ENCODE peak calls at places on chromosome 19, in nine cellular contexts. One of them, this sample, is unnamed.

GRCh38 chr19:57282011-57282636 is 1.8 kb downstream of the ZNF460 start:
- ATAC-seq in body of pancreas: no peak
- ATAC-seq in GM12878: peak
- ATAC-seq in gastroesophageal sphincter: no peak
- ATAC-seq in upper lobe of left lung: no peak
- ATAC-seq in activated naive CD8-positive, alpha-beta T cell treated with anti-CD3 and anti-CD28 coated beads, Interleukin-2, amount 10 ng/mL, durations not matched to agents 7 days and 5 days: no peak
- ATAC-seq in naive B cell: no peak
- ATAC-seq in activated CD8-positive, alpha-beta T cell treated with anti-CD3 and anti-CD28 coated beads for 36 hours: peak
- ATAC-seq in naive thymus-derived CD4-positive, alpha-beta T cell: no peak
- ATAC-seq in this sample: peak

GRCh38 chr19:55504252-55504603 is 16.0 kb downstream of the SSC5D start:
- ATAC-seq in body of pancreas: peak
- ATAC-seq in GM12878: no peak
- ATAC-seq in gastroesophageal sphincter: no peak
- ATAC-seq in upper lobe of left lung: no peak
- ATAC-seq in activated naive CD8-positive, alpha-beta T cell treated with anti-CD3 and anti-CD28 coated beads, Interleukin-2, amount 10 ng/mL, durations not matched to agents 7 days and 5 days: no peak
- ATAC-seq in naive B cell: no peak
- ATAC-seq in activated CD8-positive, alpha-beta T cell treated with anti-CD3 and anti-CD28 coated beads for 36 hours: no peak
- ATAC-seq in naive thymus-derived CD4-positive, alpha-beta T cell: no peak
- ATAC-seq in this sample: no peak

GRCh38 chr19:6236310-6237291 is 43.2 kb downstream of the MLLT1 start:
- ATAC-seq in body of pancreas: peak
- ATAC-seq in GM12878: no peak
- ATAC-seq in gastroesophageal sphincter: no peak
- ATAC-seq in upper lobe of left lung: no peak
- ATAC-seq in activated naive CD8-positive, alpha-beta T cell treated with anti-CD3 and anti-CD28 coated beads, Interleukin-2, amount 10 ng/mL, durations not matched to agents 7 days and 5 days: no peak
- ATAC-seq in naive B cell: no peak
- ATAC-seq in activated CD8-positive, alpha-beta T cell treated with anti-CD3 and anti-CD28 coated beads for 36 hours: no peak
- ATAC-seq in naive thymus-derived CD4-positive, alpha-beta T cell: no peak
- ATAC-seq in this sample: no peak

GRCh38 chr19:35299523-35300339 is 7.8 kb downstream of the MAG start:
- ATAC-seq in body of pancreas: no peak
- ATAC-seq in GM12878: no peak
- ATAC-seq in gastroesophageal sphincter: no peak
- ATAC-seq in upper lobe of left lung: peak
- ATAC-seq in activated naive CD8-positive, alpha-beta T cell treated with anti-CD3 and anti-CD28 coated beads, Interleukin-2, amount 10 ng/mL, durations not matched to agents 7 days and 5 days: no peak
- ATAC-seq in naive B cell: no peak
- ATAC-seq in activated CD8-positive, alpha-beta T cell treated with anti-CD3 and anti-CD28 coated beads for 36 hours: peak
- ATAC-seq in naive thymus-derived CD4-positive, alpha-beta T cell: no peak
- ATAC-seq in this sample: no peak

GRCh38 chr19:41785653-41786052 is 10.7 kb upstream of the CEACAM3 start:
- ATAC-seq in body of pancreas: peak
- ATAC-seq in GM12878: peak
- ATAC-seq in gastroesophageal sphincter: no peak
- ATAC-seq in upper lobe of left lung: peak
- ATAC-seq in activated naive CD8-positive, alpha-beta T cell treated with anti-CD3 and anti-CD28 coated beads, Interleukin-2, amount 10 ng/mL, durations not matched to agents 7 days and 5 days: peak
- ATAC-seq in naive B cell: peak
- ATAC-seq in activated CD8-positive, alpha-beta T cell treated with anti-CD3 and anti-CD28 coated beads for 36 hours: peak
- ATAC-seq in naive thymus-derived CD4-positive, alpha-beta T cell: peak
- ATAC-seq in this sample: peak

GRCh38 chr19:5973376-5973775 is 4.6 kb downstream of the RANBP3 start:
- ATAC-seq in body of pancreas: no peak
- ATAC-seq in GM12878: no peak
- ATAC-seq in gastroesophageal sphincter: no peak
- ATAC-seq in upper lobe of left lung: no peak
- ATAC-seq in activated naive CD8-positive, alpha-beta T cell treated with anti-CD3 and anti-CD28 coated beads, Interleukin-2, amount 10 ng/mL, durations not matched to agents 7 days and 5 days: no peak
- ATAC-seq in naive B cell: no peak
- ATAC-seq in activated CD8-positive, alpha-beta T cell treated with anti-CD3 and anti-CD28 coated beads for 36 hours: no peak
- ATAC-seq in naive thymus-derived CD4-positive, alpha-beta T cell: no peak
- ATAC-seq in this sample: no peak

GRCh38 chr19:43425567-43426392 is 11.1 kb downstream of the TEX101 start:
- ATAC-seq in body of pancreas: peak
- ATAC-seq in GM12878: no peak
- ATAC-seq in gastroesophageal sphincter: no peak
- ATAC-seq in upper lobe of left lung: no peak
- ATAC-seq in activated naive CD8-positive, alpha-beta T cell treated with anti-CD3 and anti-CD28 coated beads, Interleukin-2, amount 10 ng/mL, durations not matched to agents 7 days and 5 days: no peak
- ATAC-seq in naive B cell: no peak
- ATAC-seq in activated CD8-positive, alpha-beta T cell treated with anti-CD3 and anti-CD28 coated beads for 36 hours: no peak
- ATAC-seq in naive thymus-derived CD4-positive, alpha-beta T cell: no peak
- ATAC-seq in this sample: no peak

GRCh38 chr19:47414469-47414868 is 4.9 kb downstream of the MEIS3 start:
- ATAC-seq in body of pancreas: no peak
- ATAC-seq in GM12878: peak
- ATAC-seq in gastroesophageal sphincter: no peak
- ATAC-seq in upper lobe of left lung: no peak
- ATAC-seq in activated naive CD8-positive, alpha-beta T cell treated with anti-CD3 and anti-CD28 coated beads, Interleukin-2, amount 10 ng/mL, durations not matched to agents 7 days and 5 days: no peak
- ATAC-seq in naive B cell: no peak
- ATAC-seq in activated CD8-positive, alpha-beta T cell treated with anti-CD3 and anti-CD28 coated beads for 36 hours: no peak
- ATAC-seq in naive thymus-derived CD4-positive, alpha-beta T cell: no peak
- ATAC-seq in this sample: no peak

GRCh38 chr19:6010107-6010506 is 32.2 kb upstream of the RANBP3 start:
- ATAC-seq in body of pancreas: no peak
- ATAC-seq in GM12878: no peak
- ATAC-seq in gastroesophageal sphincter: no peak
- ATAC-seq in upper lobe of left lung: no peak
- ATAC-seq in activated naive CD8-positive, alpha-beta T cell treated with anti-CD3 and anti-CD28 coated beads, Interleukin-2, amount 10 ng/mL, durations not matched to agents 7 days and 5 days: no peak
- ATAC-seq in naive B cell: no peak
- ATAC-seq in activated CD8-positive, alpha-beta T cell treated with anti-CD3 and anti-CD28 coated beads for 36 hours: no peak
- ATAC-seq in naive thymus-derived CD4-positive, alpha-beta T cell: no peak
- ATAC-seq in this sample: no peak

GRCh38 chr19:43705729-43706128 is 10.1 kb upstream of the IRGC start:
- ATAC-seq in body of pancreas: no peak
- ATAC-seq in GM12878: no peak
- ATAC-seq in gastroesophageal sphincter: no peak
- ATAC-seq in upper lobe of left lung: no peak
- ATAC-seq in activated naive CD8-positive, alpha-beta T cell treated with anti-CD3 and anti-CD28 coated beads, Interleukin-2, amount 10 ng/mL, durations not matched to agents 7 days and 5 days: no peak
- ATAC-seq in naive B cell: no peak
- ATAC-seq in activated CD8-positive, alpha-beta T cell treated with anti-CD3 and anti-CD28 coated beads for 36 hours: no peak
- ATAC-seq in naive thymus-derived CD4-positive, alpha-beta T cell: no peak
- ATAC-seq in this sample: no peak